ENCODE peak calls at places on chromosomes 11 and 22, in six cellular contexts. H is mesenchymal stem cell, D is IMR-90, Q is neuronal stem cell, O is mesendoderm, T is H9. S is an unnamed sample.

GRCh38 chr11:78033040-78033439 is 10.0 kb upstream of the KCTD14 start:
- DNase-seq in Q (no peak), D (no peak), T (no peak), H (no peak), O (no peak), S (no peak)

GRCh38 chr11:97815667-97816066 is 1205.1 kb upstream of the CNTN5 start:
- DNase-seq in H (no peak), O (no peak), Q (no peak), D (peak), T (no peak), S (no peak)

GRCh38 chr22:48827228-48827810 is 1000.4 kb downstream of the BRD1 start:
- DNase-seq in O (no peak), T (no peak), Q (no peak), H (no peak), D (no peak), S (no peak)

GRCh38 chr11:33317662-33318061 is 60.5 kb downstream of the HIPK3 start:
- DNase-seq in O (no peak), T (no peak), Q (no peak), D (peak), H (no peak), S (no peak)

GRCh38 chr11:61728066-61728939 is 24.1 kb upstream of the MYRF start:
- DNase-seq in O (no peak), T (no peak), D (no peak), H (no peak), Q (no peak), S (no peak)

GRCh38 chr11:45801723-45802315 is 3.1 kb upstream of the SLC35C1 start:
- DNase-seq in D (no peak), T (no peak), Q (no peak), H (no peak), O (no peak), S (peak)

GRCh38 chr22:42688241-42688913 is 32.3 kb downstream of the A4GALT start:
- DNase-seq in D (peak), O (peak), T (peak), H (peak), Q (peak), S (no peak)

GRCh38 chr11:82577246-82577645 is 156.4 kb downstream of the FAM181B start:
- DNase-seq in Q (no peak), H (no peak), O (no peak), T (no peak), D (no peak), S (no peak)

GRCh38 chr11:128324051-128324481 is 263.3 kb downstream of the ETS1 start:
- DNase-seq in D (no peak), Q (no peak), T (no peak), H (no peak), O (no peak), S (no peak)

GRCh38 chr11:73330569-73331093 is 22.6 kb downstream of the ARHGEF17 start:
- DNase-seq in H (peak), Q (no peak), O (peak), D (peak), T (no peak), S (no peak)

GRCh38 chr11:61888043-61888442 is 3.3 kb downstream of the FADS3 start:
- DNase-seq in D (peak), T (no peak), O (peak), Q (no peak), H (peak), S (no peak)

GRCh38 chr11:65851083-65851579 is 6.8 kb downstream of the CFL1 start:
- DNase-seq in H (peak), O (peak), T (peak), D (no peak), Q (no peak), S (no peak)

GRCh38 chr11:61816736-61817455 is at the start of gene FADS1:
- DNase-seq in H (peak), T (peak), D (peak), O (peak), Q (peak), S (peak)

GRCh38 chr11:78101073-78101472 is 21.4 kb upstream of the NDUFC2 start:
- DNase-seq in O (no peak), D (peak), T (no peak), Q (no peak), H (no peak), S (no peak)

GRCh38 chr11:76074178-76075112 is 131.9 kb downstream of the WNT11 start:
- DNase-seq in T (no peak), H (peak), O (no peak), Q (no peak), D (peak), S (no peak)

GRCh38 chr11:45982656-45983470 is 60.4 kb downstream of the LARGE2 start:
- DNase-seq in D (peak), O (peak), T (peak), H (peak), Q (peak), S (peak)

GRCh38 chr11:116913000-116913399 is 75.6 kb upstream of the APOA1 start:
- DNase-seq in Q (no peak), D (peak), T (no peak), H (peak), O (no peak), S (no peak)

GRCh38 chr22:37705205-37705604 is 8.4 kb downstream of the TRIOBP start:
- DNase-seq in Q (no peak), D (no peak), H (no peak), T (no peak), O (no peak), S (no peak)
- H3K4me2 ChIP-seq in Q (no peak), D (no peak), H (no peak), T (no peak), O (no peak), S (no peak)

GRCh38 chr11:70786021-70786665 is 387.8 kb downstream of the CTTN start:
- DNase-seq in D (no peak), Q (no peak), T (no peak), O (no peak), H (no peak), S (no peak)

GRCh38 chr11:70785372-70785771 is 387.0 kb downstream of the CTTN start:
- DNase-seq in D (no peak), O (no peak), H (no peak), T (no peak), Q (no peak), S (no peak)

GRCh38 chr11:70782401-70782913 is 384.1 kb downstream of the CTTN start:
- DNase-seq in Q (no peak), O (no peak), H (no peak), D (no peak), T (no peak), S (no peak)

GRCh38 chr11:70783821-70784220 is 385.5 kb downstream of the CTTN start:
- DNase-seq in T (no peak), H (no peak), Q (no peak), D (no peak), O (no peak), S (no peak)

DNA sequence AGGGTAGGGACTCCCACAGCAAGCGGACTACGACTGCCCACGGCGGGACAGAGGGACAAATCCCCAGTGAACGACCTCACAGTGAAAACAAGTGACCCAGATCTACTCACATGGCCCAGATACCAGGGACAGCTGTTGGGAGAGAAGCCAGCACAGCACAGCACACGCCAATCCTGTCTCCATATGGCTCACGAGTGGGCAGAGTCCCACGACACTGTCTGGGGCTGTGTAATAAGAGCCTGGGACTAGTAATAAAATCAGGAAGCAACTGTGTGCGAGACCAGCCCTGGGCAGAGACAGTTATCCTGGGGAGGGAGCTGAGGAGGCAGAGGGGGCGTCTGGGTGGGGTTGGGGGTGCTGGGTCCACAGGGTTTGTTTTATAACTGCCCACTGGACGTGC is 385.0 kb downstream of the CTTN start:
- DNase-seq in T (no peak), O (no peak), H (no peak), D (peak), Q (no peak), S (no peak)
- H4K8ac ChIP-seq in T (no peak), O (no peak), H (no peak), D (no peak), Q (no peak), S (no peak)

DNA sequence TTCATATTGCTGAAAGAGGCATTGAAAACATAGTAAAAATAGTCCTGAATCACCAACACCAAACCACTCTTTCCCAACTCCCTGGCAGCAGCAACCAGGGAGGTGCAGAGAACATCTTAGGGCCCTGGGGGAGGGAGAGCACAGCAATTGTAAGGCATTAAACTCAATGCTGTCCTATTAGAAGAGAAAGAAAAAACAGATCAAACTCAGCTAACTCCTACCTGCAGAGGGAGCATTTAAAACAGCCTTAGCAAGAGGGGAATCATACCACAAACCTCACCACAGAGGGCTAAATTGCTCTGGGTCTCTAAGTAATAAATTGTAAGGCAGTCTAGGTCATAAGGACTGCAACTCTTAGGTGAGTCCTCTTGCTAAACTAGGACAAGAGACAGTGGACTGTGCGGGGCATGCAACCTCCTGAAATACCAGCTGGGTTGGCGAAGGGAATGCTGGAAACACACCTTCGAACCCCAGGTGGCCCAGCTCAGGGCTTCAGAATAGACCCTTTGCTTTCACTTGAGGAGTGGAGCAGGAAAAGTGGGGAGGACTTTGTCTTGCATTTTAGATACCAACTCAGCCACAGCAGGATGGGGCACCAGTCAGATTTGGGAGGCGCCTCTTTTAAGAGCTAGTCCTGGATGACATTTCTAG is 697.1 kb upstream of the FAT3 start:
- DNase-seq in D (no peak), Q (no peak), O (peak), H (no peak), T (peak), S (no peak)
- H3K4me2 ChIP-seq in D (no peak), Q (no peak), O (no peak), H (no peak), T (no peak), S (no peak)

DNA sequence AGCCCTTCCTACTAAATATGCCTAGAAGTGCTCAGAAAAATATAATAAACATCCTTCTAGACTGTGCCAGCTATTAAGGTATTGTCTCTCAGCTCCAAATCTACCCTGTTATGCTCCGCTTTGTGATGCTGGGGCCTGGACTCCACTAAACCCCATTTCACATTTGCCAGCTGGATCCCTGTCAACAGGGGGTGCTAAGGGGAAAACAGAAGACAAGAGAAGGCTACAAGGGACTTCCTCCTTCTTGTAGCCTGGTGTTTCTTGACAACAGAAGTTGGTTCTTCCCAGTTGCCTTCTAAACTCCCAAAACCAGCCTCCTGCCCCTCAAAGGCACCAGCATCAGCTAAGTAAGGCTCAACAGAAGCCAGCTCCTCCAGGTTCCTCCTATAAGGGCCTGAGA is 5.2 kb downstream of the NUMA1 start:
- DNase-seq in T (peak), O (peak), H (peak), D (no peak), Q (no peak), S (no peak)
- H4K8ac ChIP-seq in T (no peak), O (no peak), H (peak), D (no peak), Q (no peak), S (no peak)

GRCh38 chr11:133956650-133957633 is at the start of gene IGSF9B:
- DNase-seq in D (peak), Q (peak), H (peak), T (peak), O (peak), S (peak)
- H3K4me2 ChIP-seq in D (peak), Q (peak), H (peak), T (peak), O (peak), S (peak)

DNA sequence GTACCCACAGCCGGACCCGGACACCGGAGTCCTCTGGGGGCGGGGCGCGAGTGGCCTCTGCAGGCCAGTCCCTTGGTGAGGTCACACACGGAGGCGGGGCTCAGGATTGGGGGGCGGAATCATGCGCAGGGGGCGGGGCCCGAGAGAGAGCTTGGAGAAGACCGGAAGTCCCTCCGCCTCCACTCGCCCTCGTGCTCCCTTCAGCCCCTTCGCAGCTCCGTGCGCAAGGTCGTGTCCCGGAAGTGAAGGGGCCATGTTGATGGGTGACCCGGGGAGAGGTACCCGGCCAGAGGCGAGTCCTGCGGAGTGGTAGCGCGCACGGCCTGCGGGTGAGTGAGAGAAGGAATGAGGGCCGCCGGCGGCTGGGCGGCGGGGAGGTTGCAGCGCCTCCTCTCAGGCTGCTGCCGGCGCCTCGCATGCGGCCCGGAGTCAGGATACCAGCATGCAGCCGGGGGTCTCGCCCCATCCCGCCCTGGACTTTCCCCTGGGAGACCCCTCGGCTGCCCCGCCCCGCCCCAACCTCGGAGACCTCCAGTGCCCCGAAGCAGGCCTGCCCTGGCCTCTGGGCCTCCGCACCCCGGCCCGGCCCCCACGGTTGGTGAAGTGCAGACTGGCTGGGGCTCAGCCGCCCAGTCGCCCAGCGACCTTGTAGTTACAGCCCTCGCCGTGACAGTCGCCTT is at the start of gene MIEF1:
- DNase-seq in Q (peak), D (peak), H (peak), O (peak), T (peak), S (peak)
- H4K8ac ChIP-seq in Q (peak), D (peak), H (peak), O (no peak), T (no peak), S (no peak)

S was measured in H1.